ENCODE peak calls at places on chromosomes 11 and 22, in five cellular contexts. B is colonic mucosa, Y is pancreas, N is fibroblast of lung, U is gastrocnemius medialis. T is an unnamed sample. For H3K4me1, the result is how much of the 10 kb centered on the place peaks cover.

GRCh38 chr11:2825886-2826678 is 59.5 kb downstream of the CDKN1C start:
- DNase-seq in B (peak), Y (peak), N (peak), U (peak), T (no peak)

GRCh38 chr22:20131593-20131855 is at the start of gene ZDHHC8:
- DNase-seq in B (no peak), Y (no peak), N (peak), U (no peak), T (peak)

GRCh38 chr22:49450521-49450920 is 377.2 kb downstream of the BRD1 start:
- DNase-seq in B (no peak), Y (no peak), N (no peak), U (no peak), T (no peak)

GRCh38 chr22:28243539-28243938 is 324.5 kb upstream of the PITPNB start:
- DNase-seq in B (no peak), Y (no peak), N (peak), U (no peak), T (no peak)

GRCh38 chr22:45885171-45885840 is 91.7 kb downstream of the WNT7B start:
- DNase-seq in B (no peak), Y (no peak), N (no peak), U (peak), T (no peak)

GRCh38 chr11:102994101-102994500 is 38.6 kb upstream of the MMP13 start:
- DNase-seq in B (no peak), Y (no peak), N (peak), U (no peak), T (no peak)

GRCh38 chr11:123616505-123617198 is 37.8 kb downstream of the SCN3B start:
- DNase-seq in B (no peak), Y (no peak), N (peak), U (peak), T (no peak)

GRCh38 chr11:14551380-14551779 is 31.2 kb upstream of the PSMA1 start:
- DNase-seq in B (no peak), Y (no peak), N (no peak), U (no peak), T (no peak)

GRCh38 chr22:33873186-33873585 is 47.1 kb downstream of the LARGE1 start:
- DNase-seq in B (no peak), Y (no peak), N (no peak), U (peak), T (no peak)

GRCh38 chr11:16902182-16902581 is 112.0 kb downstream of the PLEKHA7 start:
- DNase-seq in B (no peak), Y (no peak), N (peak), U (no peak), T (no peak)

GRCh38 chr11:68256331-68256741 is 15.4 kb downstream of the C11orf24 start:
- DNase-seq in B (no peak), Y (no peak), N (no peak), U (no peak), T (no peak)

GRCh38 chr11:86101941-86102407 is 33.1 kb upstream of the PICALM start:
- DNase-seq in B (no peak), Y (no peak), N (peak), U (no peak), T (no peak)

GRCh38 chr11:78952866-78953265 is 378.2 kb upstream of the NARS2 start:
- DNase-seq in B (no peak), Y (no peak), N (no peak), U (no peak), T (no peak)

GRCh38 chr11:119641991-119642745 is 86.8 kb downstream of the NECTIN1 start:
- DNase-seq in B (no peak), Y (no peak), N (no peak), U (no peak), T (no peak)

GRCh38 chr11:73950869-73951710 is at the start of gene DNAJB13:
- DNase-seq in B (no peak), Y (peak), N (peak), U (no peak), T (no peak)

GRCh38 chr11:128587415-128587814 is at the start of gene ETS1:
- DNase-seq in B (no peak), Y (peak), N (no peak), U (no peak), T (no peak)

GRCh38 chr11:36254739-36255138 is 34.5 kb downstream of the COMMD9 start:
- DNase-seq in B (no peak), Y (no peak), N (peak), U (no peak), T (no peak)

GRCh38 chr11:102573851-102574250 is 43.3 kb upstream of the MMP7 start:
- DNase-seq in B (no peak), Y (no peak), N (peak), U (no peak), T (no peak)

GRCh38 chr11:44927174-44927661 is 23.5 kb downstream of the TP53I11 start:
- DNase-seq in B (peak), Y (peak), N (peak), U (peak), T (peak)

GRCh38 chr11:2770556-2771301 is 70.9 kb upstream of the KCNQ1OT1 start:
- DNase-seq in B (peak), Y (no peak), N (no peak), U (no peak), T (peak)

GRCh38 chr22:39501644-39502108 is 414 bp upstream of the MIEF1 start:
- DNase-seq in B (no peak), Y (no peak), N (no peak), U (no peak), T (no peak)

GRCh38 chr11:44120169-44120568 is 24.7 kb downstream of the EXT2 start:
- DNase-seq in B (no peak), Y (no peak), N (no peak), U (peak), T (no peak)

GRCh38 chr11:28526406-28526751 is 418.2 kb downstream of the METTL15 start:
- DNase-seq in B (no peak), Y (no peak), N (peak), U (no peak), T (no peak)

GRCh38 chr11:693887-694562 is 997 bp downstream of the DEAF1 start:
- DNase-seq in B (peak), Y (peak), N (no peak), U (no peak), T (no peak)

GRCh38 chr11:86588566-86589090 is 83.8 kb downstream of the ME3 start:
- DNase-seq in B (no peak), Y (no peak), N (peak), U (no peak), T (no peak)

GRCh38 chr11:110434952-110435779 is 5.4 kb downstream of the FDX1 start:
- DNase-seq in B (peak), Y (peak), N (no peak), U (peak), T (peak)

GRCh38 chr11:117980280-117980679 is 5.9 kb upstream of the IL10RA start:
- DNase-seq in B (peak), Y (no peak), N (no peak), U (no peak), T (no peak)

GRCh38 chr11:108562746-108563581 is 30.6 kb downstream of the EXPH5 start:
- DNase-seq in B (no peak), Y (no peak), N (peak), U (no peak), T (no peak)

GRCh38 chr11:62186195-62186594 is 3.8 kb upstream of the SCGB1D1 start:
- DNase-seq in B (no peak), Y (no peak), N (no peak), U (no peak), T (no peak)

GRCh38 chr11:76656571-76657081 is 13.9 kb downstream of the LRRC32 start:
- DNase-seq in B (peak), Y (no peak), N (no peak), U (no peak), T (no peak)

GRCh38 chr11:65868076-65868667 is 4.4 kb downstream of the EFEMP2 start:
- DNase-seq in B (no peak), Y (no peak), N (peak), U (no peak), T (peak)

GRCh38 chr11:111469200-111469599 is 43.0 kb downstream of the BTG4 start:
- DNase-seq in B (no peak), Y (no peak), N (no peak), U (no peak), T (no peak)

GRCh38 chr11:73318501-73319011 is 10.5 kb downstream of the ARHGEF17 start:
- DNase-seq in B (no peak), Y (no peak), N (no peak), U (no peak), T (no peak)

GRCh38 chr11:121459413-121460041 is 6.8 kb upstream of the SORL1-AS1 start:
- DNase-seq in B (no peak), Y (no peak), N (no peak), U (no peak), T (no peak)

GRCh38 chr11:70595452-70595851 is 197.1 kb downstream of the CTTN start:
- DNase-seq in B (no peak), Y (no peak), N (peak), U (no peak), T (no peak)

GRCh38 chr11:61294717-61295595 is at the start of gene VWCE:
- DNase-seq in B (peak), Y (peak), N (peak), U (peak), T (peak)

GRCh38 chr11:129895126-129896041 is at the start of gene NFRKB:
- DNase-seq in B (peak), Y (peak), N (peak), U (peak), T (peak)

DNA sequence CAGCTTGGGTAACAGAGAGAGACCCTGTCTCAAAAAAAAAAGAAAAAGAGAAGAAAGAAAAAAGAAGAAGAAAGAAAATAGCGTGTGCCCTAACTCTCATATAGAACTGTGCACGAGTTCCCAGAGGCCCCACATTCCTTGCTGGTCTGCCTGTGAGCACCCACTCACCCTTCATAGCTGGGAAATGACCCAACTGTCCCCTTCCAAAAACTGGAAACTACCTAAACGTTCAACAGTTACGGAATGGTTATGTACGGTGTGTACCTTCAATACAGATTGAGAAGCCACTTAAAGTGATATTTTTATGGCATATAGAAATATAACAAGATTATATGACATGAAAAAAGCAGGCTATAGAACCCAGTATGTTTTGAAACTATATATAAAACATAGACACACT is 82.0 kb downstream of the PARVA start:
- DNase-seq in B (no peak), Y (no peak), N (no peak), U (no peak), T (no peak)
- H3K4me1 ChIP-seq in B (under half), Y (under half), N (under half), U (under half), T (under half)

GRCh38 chr22:35842954-35843353 is 125.3 kb downstream of the APOL5 start:
- DNase-seq in B (peak), Y (no peak), N (peak), U (peak), T (no peak)
- TF ChIP-seq CTCF in B (peak), Y (peak), N (peak), U (peak), T (no peak)

DNA sequence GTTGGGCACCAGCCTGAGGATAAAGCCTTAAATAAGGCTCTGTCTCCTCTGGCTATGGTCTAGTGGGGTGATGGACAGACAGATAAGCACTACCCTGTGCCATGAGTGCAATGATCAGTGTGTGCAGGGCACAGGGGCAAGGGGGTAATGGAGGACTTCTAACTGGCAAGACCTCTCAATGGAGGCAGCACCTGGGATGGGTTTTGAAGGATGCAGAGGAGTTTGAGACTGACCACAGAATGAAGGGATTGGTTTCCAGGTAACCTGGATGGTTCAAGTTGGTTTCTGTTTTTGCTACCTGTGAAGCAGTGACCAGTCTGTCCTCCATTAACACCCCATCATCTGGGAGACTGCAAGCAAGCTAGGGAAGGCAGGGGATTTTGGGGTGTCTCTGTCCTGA is 27.8 kb upstream of the PICK1 start:
- DNase-seq in B (no peak), Y (no peak), N (no peak), U (no peak), T (no peak)
- H3K4me1 ChIP-seq in B (under half), Y (under half), N (under half), U (under half), T (under half)

GRCh38 chr22:18071968-18072310 is 5.9 kb upstream of the PEX26 start:
- DNase-seq in B (no peak), Y (no peak), N (no peak), U (no peak), T (no peak)

GRCh38 chr22:18070041-18070440 is 7.7 kb upstream of the PEX26 start:
- DNase-seq in B (no peak), Y (no peak), N (no peak), U (no peak), T (no peak)

GRCh38 chr22:18068991-18069390 is 8.8 kb upstream of the PEX26 start:
- DNase-seq in B (no peak), Y (no peak), N (no peak), U (no peak), T (no peak)

GRCh38 chr22:18068381-18068988 is 9.3 kb upstream of the PEX26 start:
- DNase-seq in B (no peak), Y (no peak), N (peak), U (no peak), T (no peak)

GRCh38 chr22:18070556-18071306 is 7.1 kb upstream of the PEX26 start:
- DNase-seq in B (no peak), Y (no peak), N (no peak), U (no peak), T (no peak)
- TF ChIP-seq CTCF in B (peak), Y (no peak), N (peak), U (no peak), T (no peak)

GRCh38 chr11:95337972-95338429 is 107.0 kb upstream of the SESN3 start:
- DNase-seq in B (no peak), Y (no peak), N (no peak), U (no peak), T (no peak)

GRCh38 chr11:95337175-95337957 is 106.4 kb upstream of the SESN3 start:
- DNase-seq in B (peak), Y (no peak), N (peak), U (peak), T (no peak)

GRCh38 chr11:95339554-95339953 is 108.6 kb upstream of the SESN3 start:
- DNase-seq in B (no peak), Y (no peak), N (peak), U (no peak), T (no peak)

GRCh38 chr11:95338430-95338991 is 107.5 kb upstream of the SESN3 start:
- DNase-seq in B (peak), Y (no peak), N (peak), U (peak), T (no peak)

DNA sequence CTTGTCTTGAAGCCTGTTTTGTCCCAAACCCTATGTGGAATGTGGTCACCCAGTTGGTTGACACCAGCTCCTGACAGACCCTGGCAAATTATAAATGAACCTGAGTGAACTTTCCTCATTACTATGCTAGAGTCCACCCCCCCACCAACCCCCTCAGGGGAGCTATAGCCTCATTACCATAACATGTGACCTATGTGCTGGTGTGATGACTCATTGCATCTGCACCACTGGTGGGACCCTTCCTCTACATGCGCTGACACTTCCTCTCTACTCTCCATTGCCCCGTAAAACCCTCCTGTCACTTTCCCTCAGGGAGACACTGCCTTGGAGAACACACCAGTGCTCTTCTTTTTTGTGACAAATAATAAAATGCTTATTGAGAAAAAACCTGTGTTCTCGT is 105.0 kb upstream of the SESN3 start:
- DNase-seq in B (no peak), Y (no peak), N (peak), U (no peak), T (no peak)
- H3K4me1 ChIP-seq in B (under half), Y (under half), N (under half), U (under half), T (under half)

GRCh38 chr22:31102441-31103081 is 4.8 kb downstream of the SELENOM start:
- DNase-seq in B (peak), Y (peak), N (peak), U (peak), T (no peak)
- TF ChIP-seq CTCF in B (no peak), Y (no peak), N (no peak), U (no peak), T (no peak)

DNA sequence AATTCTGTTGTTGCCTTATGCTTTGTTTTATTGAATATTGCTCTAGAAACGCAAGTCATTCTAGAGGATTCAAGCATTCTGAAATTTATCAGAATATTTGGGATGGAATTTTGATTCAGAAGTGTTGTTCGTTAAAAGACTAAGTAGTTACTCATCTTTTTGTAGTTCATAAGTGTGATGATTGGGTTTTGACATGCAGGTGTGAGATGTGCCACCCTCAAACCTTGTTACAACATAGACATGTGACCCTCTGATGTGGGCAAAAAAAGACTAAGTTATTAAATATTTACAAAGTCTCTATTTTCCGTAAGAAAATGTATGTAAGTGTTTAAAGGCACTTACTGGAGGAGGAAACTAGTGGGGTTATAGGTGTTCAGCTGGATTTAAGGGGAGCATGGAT is 8.9 kb downstream of the YWHAH start:
- DNase-seq in B (no peak), Y (no peak), N (no peak), U (no peak), T (no peak)
- H3K4me1 ChIP-seq in B (under half), Y (under half), N (under half), U (under half), T (under half)

DNA sequence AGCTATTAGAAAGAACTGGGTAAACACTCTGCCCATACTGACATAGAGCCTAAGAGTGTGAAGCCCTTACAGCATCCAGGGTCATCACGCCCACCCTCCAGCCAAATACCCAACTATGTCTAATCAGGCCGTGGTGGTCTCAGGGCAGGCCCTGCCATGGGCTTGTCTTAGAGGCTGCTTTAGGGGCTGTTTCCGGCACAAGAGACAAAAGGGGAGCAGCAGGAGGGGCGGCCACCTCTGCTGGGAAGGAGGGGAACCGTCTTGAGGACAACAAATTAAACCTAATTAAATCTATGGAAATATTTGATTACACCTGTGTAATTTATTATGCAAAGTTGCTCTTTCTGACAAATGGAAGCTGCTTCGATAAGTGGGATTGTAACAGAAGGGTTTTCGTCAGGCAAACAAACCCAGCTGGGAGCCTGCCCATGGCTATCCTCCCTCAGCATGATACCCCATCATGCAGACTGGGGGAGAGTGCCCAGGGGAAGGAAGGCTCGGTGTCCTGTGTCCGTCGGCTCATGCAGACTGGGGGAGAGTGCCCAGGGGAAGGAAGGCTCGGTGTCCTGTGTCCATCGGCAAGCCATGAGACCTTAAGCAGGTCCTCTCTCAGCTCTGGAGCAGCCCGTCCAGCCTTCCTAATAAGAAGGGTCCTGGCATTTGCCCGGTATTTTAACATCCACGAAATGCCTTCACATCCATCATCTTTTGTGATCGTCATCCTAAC is 163.6 kb upstream of the B3GAT1 start:
- DNase-seq in B (no peak), Y (no peak), N (no peak), U (no peak), T (no peak)
- TF ChIP-seq CTCF in B (no peak), Y (no peak), N (no peak), U (no peak), T (no peak)

GRCh38 chr11:30433831-30434230 is 110.9 kb downstream of the ARL14EP start:
- DNase-seq in B (no peak), Y (no peak), N (peak), U (no peak), T (no peak)
- H3K4me1 ChIP-seq in B (under half), Y (under half), N (under half), U (under half), T (under half)

GRCh38 chr11:10066441-10066840 is 227.6 kb downstream of the SBF2 start:
- DNase-seq in B (no peak), Y (no peak), N (no peak), U (no peak), T (no peak)
- TF ChIP-seq CTCF in B (no peak), Y (no peak), N (no peak), U (no peak), T (no peak)

T was measured in CD8-positive, alpha-beta T cell.